ENCODE peak calls at places on chromosomes 4 and X, in six cellular contexts. Q, A, X, I, G and Y are unnamed samples.
A peak's percentile ranks its signal among the peaks of the same experiment; 100 is the strongest.

GRCh38 chr4:98462487-98462886 is 195.9 kb downstream of the TSPAN5 start:
- DNase-seq in Q (no peak), A (no peak), X (no peak), I (no peak), G (no peak), Y (no peak)

GRCh38 chr4:88818650-88819470 is 121.2 kb upstream of the NAP1L5 start:
- DNase-seq in Q (peak; percentile 13), A (no peak), X (peak; percentile 11), I (peak; percentile 16), G (no peak), Y (peak; percentile 31)

GRCh38 chr4:74624351-74625151 is 169.8 kb downstream of the BTC start:
- DNase-seq in Q (no peak), A (no peak), X (no peak), I (no peak), G (no peak), Y (no peak)

GRCh38 chr4:22454955-22455354 is 60.9 kb downstream of the ADGRA3 start:
- DNase-seq in Q (no peak), A (no peak), X (no peak), I (no peak), G (no peak), Y (no peak)

GRCh38 chr4:28845158-28845557 is 1875.0 kb upstream of the PCDH7 start:
- DNase-seq in Q (no peak), A (no peak), X (no peak), I (no peak), G (no peak), Y (no peak)

GRCh38 chrX:77446840-77447239 is 349 bp upstream of the FGF16 start:
- DNase-seq in Q (no peak), A (no peak), X (no peak), I (no peak), G (no peak), Y (no peak)

GRCh38 chr4:123640271-123640670 is 243.7 kb downstream of the SPRY1 start:
- DNase-seq in Q (no peak), A (no peak), X (no peak), I (no peak), G (no peak), Y (no peak)

GRCh38 chrX:43505759-43506158 is 150.3 kb upstream of the MAOA start:
- DNase-seq in Q (no peak), A (no peak), X (no peak), I (no peak), G (no peak), Y (no peak)

GRCh38 chr4:88759039-88759631 is 61.5 kb upstream of the NAP1L5 start:
- DNase-seq in Q (no peak), A (no peak), X (no peak), I (no peak), G (no peak), Y (no peak)

GRCh38 chr4:4308800-4309441 is 18.9 kb downstream of the ZBTB49 start:
- DNase-seq in Q (no peak), A (peak; percentile 37), X (no peak), I (no peak), G (no peak), Y (no peak)

GRCh38 chr4:158170691-158171455 is 2.0 kb downstream of the GASK1B start:
- DNase-seq in Q (no peak), A (peak; percentile 90), X (no peak), I (peak; percentile 13), G (no peak), Y (no peak)

GRCh38 chrX:18833071-18833731 is 125.8 kb downstream of the PPEF1 start:
- DNase-seq in Q (no peak), A (no peak), X (peak; percentile 49), I (no peak), G (no peak), Y (no peak)

GRCh38 chrX:68652327-68652930 is 5.0 kb downstream of the STARD8 start:
- DNase-seq in Q (no peak), A (no peak), X (no peak), I (no peak), G (no peak), Y (no peak)

GRCh38 chrX:72308566-72309296 is 3.0 kb upstream of the CITED1 start:
- DNase-seq in Q (no peak), A (no peak), X (peak; percentile 41), I (no peak), G (no peak), Y (no peak)

GRCh38 chrX:128800138-128800537 is 723.2 kb downstream of the SMARCA1 start:
- DNase-seq in Q (no peak), A (no peak), X (no peak), I (no peak), G (no peak), Y (no peak)

GRCh38 chrX:134454506-134454905 is 5.5 kb upstream of the HPRT1 start:
- DNase-seq in Q (no peak), A (no peak), X (no peak), I (no peak), G (no peak), Y (no peak)

GRCh38 chr4:147110473-147110872 is 164.8 kb upstream of the TTC29 start:
- DNase-seq in Q (no peak), A (no peak), X (no peak), I (no peak), G (no peak), Y (no peak)

GRCh38 chr4:120348521-120348920 is 281.9 kb upstream of the MAD2L1 start:
- DNase-seq in Q (no peak), A (no peak), X (no peak), I (no peak), G (no peak), Y (no peak)